ENCODE peak calls at places on chromosome 2, in six cellular contexts. G is SK-N-SH, L is H1, N is GM23338, U is prostate gland, E is GM12878. X is an unnamed sample.

GRCh38 chr2:219454217-219454616 is 19.6 kb downstream of the SPEG start:
- DNase-seq in G (no peak), L (no peak), N (no peak), U (no peak), E (no peak), X (no peak)

GRCh38 chr2:210955591-210955990 is 399.2 kb downstream of the CPS1 start:
- DNase-seq in G (no peak), L (no peak), N (no peak), U (no peak), E (no peak), X (no peak)

GRCh38 chr2:196131949-196132925 is 39.1 kb downstream of the STK17B start:
- DNase-seq in G (no peak), L (no peak), N (peak), U (no peak), E (no peak), X (no peak)

GRCh38 chr2:64036343-64036742 is 17.1 kb upstream of the VPS54 start:
- DNase-seq in G (no peak), L (no peak), N (no peak), U (no peak), E (no peak), X (no peak)

GRCh38 chr2:98664323-98664722 is 55.9 kb downstream of the UNC50 start:
- DNase-seq in G (no peak), L (no peak), N (no peak), U (no peak), E (no peak), X (no peak)

GRCh38 chr2:136713739-136714138 is 51.6 kb upstream of the THSD7B start:
- DNase-seq in G (no peak), L (no peak), N (no peak), U (no peak), E (no peak), X (no peak)

GRCh38 chr2:946073-947005 is 4.3 kb upstream of the SNTG2 start:
- DNase-seq in G (no peak), L (no peak), N (no peak), U (no peak), E (peak), X (no peak)

GRCh38 chr2:205546417-205546816 is 135.9 kb upstream of the NRP2 start:
- DNase-seq in G (no peak), L (no peak), N (no peak), U (no peak), E (no peak), X (no peak)

GRCh38 chr2:227597993-227598392 is 700 bp upstream of the SCYGR2 start:
- DNase-seq in G (no peak), L (no peak), N (peak), U (no peak), E (no peak), X (no peak)

GRCh38 chr2:120722603-120723421 is 12.9 kb upstream of the GLI2 start:
- DNase-seq in G (no peak), L (no peak), N (no peak), U (no peak), E (no peak), X (no peak)

GRCh38 chr2:118221952-118222594 is 133.8 kb downstream of the INSIG2 start:
- DNase-seq in G (peak), L (no peak), N (peak), U (peak), E (no peak), X (no peak)

GRCh38 chr2:33665039-33665438 is 65.9 kb upstream of the FAM98A start:
- DNase-seq in G (no peak), L (no peak), N (no peak), U (no peak), E (no peak), X (no peak)

GRCh38 chr2:179255129-179255528 is 9.5 kb downstream of the SESTD1 start:
- DNase-seq in G (no peak), L (no peak), N (no peak), U (no peak), E (no peak), X (no peak)

GRCh38 chr2:33272001-33272400 is 204.4 kb upstream of the RASGRP3 start:
- DNase-seq in G (no peak), L (no peak), N (no peak), U (no peak), E (peak), X (peak)

GRCh38 chr2:240387669-240388358 is 47.6 kb upstream of the GPC1 start:
- DNase-seq in G (no peak), L (no peak), N (no peak), U (no peak), E (no peak), X (no peak)

GRCh38 chr2:151882786-151883445 is 54.7 kb upstream of the ARL5A start:
- DNase-seq in G (no peak), L (no peak), N (no peak), U (no peak), E (no peak), X (no peak)

GRCh38 chr2:235024191-235024611 is 72.4 kb downstream of the SH3BP4 start:
- DNase-seq in G (no peak), L (no peak), N (no peak), U (no peak), E (no peak), X (no peak)

DNA sequence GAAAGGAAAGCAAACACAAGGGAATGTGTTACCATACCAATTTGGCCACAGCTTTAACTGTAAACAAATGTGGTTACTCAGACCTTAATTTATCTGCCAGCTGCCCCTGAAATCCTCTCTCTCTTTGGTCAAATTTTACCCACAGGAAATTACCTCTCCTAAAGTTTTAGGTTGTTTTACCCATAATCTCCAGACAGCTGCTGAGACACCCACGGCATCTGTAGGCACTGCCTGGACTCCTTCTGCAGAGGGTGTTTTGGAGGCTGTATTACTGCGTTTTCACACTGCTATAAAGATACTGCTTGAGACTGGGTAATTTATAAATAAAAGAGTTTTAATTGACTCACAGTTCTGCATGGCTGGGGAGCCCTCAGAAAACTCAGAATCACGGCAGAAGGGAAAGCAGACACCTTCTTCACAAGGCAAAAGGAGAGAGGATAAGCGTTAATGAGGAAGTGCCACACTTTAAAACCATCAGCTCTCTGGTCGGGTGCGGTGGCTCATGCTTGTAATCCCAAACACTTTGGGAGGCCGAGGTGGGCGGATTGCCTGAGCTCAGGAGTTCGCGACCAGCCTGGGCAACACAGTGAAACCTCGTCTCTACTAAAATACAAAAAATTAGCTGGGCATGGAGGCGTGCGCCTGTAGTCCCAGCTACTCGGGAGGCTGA is 677.5 kb upstream of the FSHR start:
- DNase-seq in G (no peak), L (no peak), N (no peak), U (no peak), E (no peak), X (no peak)
- TF ChIP-seq POLR2AphosphoS5 in G (no peak), L (no peak), N (no peak), U (no peak), E (no peak), X (no peak)

DNA sequence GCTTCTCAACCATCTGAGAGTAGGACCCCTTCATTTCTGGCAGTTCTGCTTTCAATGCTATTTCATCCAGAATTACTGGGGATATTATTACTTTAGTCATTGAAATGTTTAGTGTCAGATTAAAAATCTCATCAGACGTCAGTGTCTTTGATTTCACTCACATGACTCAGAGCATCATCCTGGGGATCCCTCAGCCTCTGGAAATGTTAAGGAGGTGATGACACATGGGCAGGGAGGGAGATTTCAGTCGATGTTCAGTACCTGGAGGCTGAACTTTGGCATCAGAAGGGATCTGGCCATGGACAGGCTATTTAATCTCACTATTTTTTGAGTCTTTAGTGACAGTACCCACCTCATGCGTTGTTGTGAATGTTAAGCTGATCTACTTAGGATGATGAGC is 39.1 kb downstream of the OSBPL6 start:
- DNase-seq in G (no peak), L (no peak), N (no peak), U (no peak), E (no peak), X (no peak)
- TF ChIP-seq POLR2AphosphoS5 in G (no peak), L (no peak), N (no peak), U (no peak), E (no peak), X (no peak)

DNA sequence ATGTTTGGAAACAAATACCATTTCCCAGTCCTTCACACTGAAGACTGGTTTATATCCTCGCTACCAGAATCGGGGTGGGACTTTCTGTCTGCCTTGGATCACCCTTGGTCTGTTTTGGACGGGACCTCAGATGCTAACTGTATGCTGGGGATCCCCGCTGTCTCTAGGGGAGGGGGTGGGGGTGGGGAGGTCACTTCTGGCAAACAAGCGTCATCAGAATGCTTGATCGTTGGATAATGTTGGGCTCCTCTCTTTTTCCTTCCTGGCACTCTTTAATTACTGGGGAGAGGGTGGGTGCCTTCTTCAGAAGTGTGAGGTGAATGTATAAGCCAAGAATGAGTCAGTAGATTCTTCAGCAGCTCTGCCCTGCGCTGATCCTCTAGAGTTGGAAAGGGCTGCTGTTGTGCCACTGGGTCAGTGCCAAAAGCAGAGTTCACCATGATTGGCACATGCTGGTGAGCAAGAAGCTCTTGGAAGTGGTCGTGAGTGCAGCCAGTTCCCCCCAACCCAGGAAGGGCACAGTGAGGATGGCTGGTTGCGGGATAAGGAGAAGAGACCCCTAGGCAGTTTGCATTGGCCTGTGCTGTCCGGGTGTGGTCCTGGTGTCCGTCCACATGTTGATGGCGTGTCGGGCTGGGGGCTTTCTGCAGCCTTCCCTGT is 32.2 kb downstream of the DGKD start:
- DNase-seq in G (no peak), L (no peak), N (no peak), U (no peak), E (no peak), X (no peak)
- TF ChIP-seq POLR2AphosphoS5 in G (no peak), L (no peak), N (no peak), U (no peak), E (no peak), X (no peak)

GRCh38 chr2:101980368-101980767 is 11.4 kb upstream of the IL1R2 start:
- DNase-seq in G (no peak), L (no peak), N (no peak), U (peak), E (no peak), X (no peak)
- TF ChIP-seq POLR2AphosphoS5 in G (no peak), L (no peak), N (no peak), U (peak), E (no peak), X (no peak)

DNA sequence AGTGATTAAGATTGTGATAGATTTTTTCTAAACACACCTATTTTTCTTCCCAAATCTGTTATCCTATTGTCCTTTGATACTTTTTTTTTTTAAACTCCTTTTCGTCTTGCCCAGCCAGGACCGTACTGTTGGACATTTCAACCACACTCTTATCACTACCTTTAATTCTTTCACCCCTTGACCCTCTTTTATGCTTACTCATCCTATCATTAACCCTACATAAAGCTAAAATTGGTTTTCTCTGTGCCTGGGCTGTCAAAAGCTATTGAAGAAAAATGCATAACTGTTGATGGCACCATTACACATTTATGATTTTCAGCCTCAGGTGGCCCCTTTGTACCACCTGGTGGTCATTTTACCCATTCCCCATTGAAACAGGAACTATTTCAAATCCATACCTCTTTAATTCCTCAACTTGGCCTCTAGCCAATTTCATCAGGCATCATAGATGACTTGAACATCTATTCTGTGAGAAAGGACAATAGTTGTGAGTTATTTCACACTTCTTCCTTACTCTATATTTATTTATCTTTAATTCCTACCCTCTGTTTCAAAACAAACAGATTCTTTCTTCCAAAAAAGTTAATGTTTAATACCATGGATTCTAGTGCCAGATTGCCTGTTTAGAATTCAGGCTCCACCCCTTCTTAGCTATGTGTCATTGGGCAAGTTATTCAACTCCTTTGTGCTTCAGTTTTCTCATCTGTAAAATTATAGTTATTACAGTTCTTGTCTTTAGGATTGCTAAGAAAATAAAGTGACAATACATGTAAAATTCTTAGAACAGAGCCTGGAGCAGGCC is 258.6 kb downstream of the CAMKMT start:
- DNase-seq in G (no peak), L (no peak), N (no peak), U (no peak), E (no peak), X (no peak)
- TF ChIP-seq POLR2AphosphoS5 in G (no peak), L (no peak), N (no peak), U (no peak), E (no peak), X (no peak)